ENCODE peak calls at places on chromosomes 11 and 22, in ten cellular contexts. One of them, this sample, is unnamed.

GRCh38 chr11:22192289-22192641 is 620 bp upstream of the ANO5 start:
- DNase-seq in heart right ventricle: peak
- DNase-seq in iris pigment epithelial cell: no peak
- DNase-seq in activated CD8-positive, alpha-beta T cell treated with anti-CD3 and anti-CD28 coated beads for 36 hours: no peak
- DNase-seq in CD8-positive, alpha-beta T cell: no peak
- DNase-seq in activated T-cell treated with anti-CD3 and anti-CD28 coated beads for 1 hour: no peak
- DNase-seq in stimulated activated CD8-positive, alpha-beta memory T cell treated with anti-CD3 and anti-CD28 coated beads, Interleukin-15, amount 100 ng/mL, for 1 hour: no peak
- DNase-seq in AML-193: no peak
- DNase-seq in posterior vena cava: peak
- DNase-seq in NCI-H774: no peak
- DNase-seq in this sample: no peak

GRCh38 chr22:21866821-21867527 is 471 bp downstream of the MAPK1 start:
- DNase-seq in heart right ventricle: peak
- DNase-seq in activated T-cell treated with anti-CD3 and anti-CD28 coated beads for 1 hour: no peak
- DNase-seq in AML-193: peak
- DNase-seq in activated CD8-positive, alpha-beta T cell treated with anti-CD3 and anti-CD28 coated beads for 36 hours: peak
- DNase-seq in stimulated activated CD8-positive, alpha-beta memory T cell treated with anti-CD3 and anti-CD28 coated beads, Interleukin-15, amount 100 ng/mL, for 1 hour: no peak
- DNase-seq in NCI-H774: no peak
- DNase-seq in posterior vena cava: no peak
- DNase-seq in CD8-positive, alpha-beta T cell: peak
- DNase-seq in iris pigment epithelial cell: peak
- DNase-seq in this sample: peak

GRCh38 chr11:61587541-61587941 is 6.7 kb upstream of the SYT7 start:
- DNase-seq in iris pigment epithelial cell: peak
- DNase-seq in stimulated activated CD8-positive, alpha-beta memory T cell treated with anti-CD3 and anti-CD28 coated beads, Interleukin-15, amount 100 ng/mL, for 1 hour: peak
- DNase-seq in AML-193: no peak
- DNase-seq in posterior vena cava: no peak
- DNase-seq in heart right ventricle: peak
- DNase-seq in activated CD8-positive, alpha-beta T cell treated with anti-CD3 and anti-CD28 coated beads for 36 hours: peak
- DNase-seq in NCI-H774: peak
- DNase-seq in CD8-positive, alpha-beta T cell: peak
- DNase-seq in activated T-cell treated with anti-CD3 and anti-CD28 coated beads for 1 hour: peak
- DNase-seq in this sample: peak

GRCh38 chr11:45382133-45382878 is 96.2 kb upstream of the SYT13 start:
- DNase-seq in NCI-H774: no peak
- DNase-seq in CD8-positive, alpha-beta T cell: no peak
- DNase-seq in stimulated activated CD8-positive, alpha-beta memory T cell treated with anti-CD3 and anti-CD28 coated beads, Interleukin-15, amount 100 ng/mL, for 1 hour: no peak
- DNase-seq in AML-193: no peak
- DNase-seq in iris pigment epithelial cell: no peak
- DNase-seq in activated CD8-positive, alpha-beta T cell treated with anti-CD3 and anti-CD28 coated beads for 36 hours: no peak
- DNase-seq in posterior vena cava: no peak
- DNase-seq in heart right ventricle: no peak
- DNase-seq in activated T-cell treated with anti-CD3 and anti-CD28 coated beads for 1 hour: no peak
- DNase-seq in this sample: no peak

GRCh38 chr11:114142646-114143045 is 83.1 kb downstream of the ZBTB16 start:
- DNase-seq in NCI-H774: no peak
- DNase-seq in activated T-cell treated with anti-CD3 and anti-CD28 coated beads for 1 hour: no peak
- DNase-seq in heart right ventricle: no peak
- DNase-seq in activated CD8-positive, alpha-beta T cell treated with anti-CD3 and anti-CD28 coated beads for 36 hours: no peak
- DNase-seq in CD8-positive, alpha-beta T cell: no peak
- DNase-seq in iris pigment epithelial cell: no peak
- DNase-seq in stimulated activated CD8-positive, alpha-beta memory T cell treated with anti-CD3 and anti-CD28 coated beads, Interleukin-15, amount 100 ng/mL, for 1 hour: no peak
- DNase-seq in AML-193: no peak
- DNase-seq in posterior vena cava: no peak
- DNase-seq in this sample: no peak

GRCh38 chr11:71266114-71266833 is 13.9 kb upstream of the SHANK2 start:
- DNase-seq in activated CD8-positive, alpha-beta T cell treated with anti-CD3 and anti-CD28 coated beads for 36 hours: no peak
- DNase-seq in activated T-cell treated with anti-CD3 and anti-CD28 coated beads for 1 hour: no peak
- DNase-seq in AML-193: no peak
- DNase-seq in NCI-H774: no peak
- DNase-seq in iris pigment epithelial cell: no peak
- DNase-seq in heart right ventricle: no peak
- DNase-seq in posterior vena cava: peak
- DNase-seq in CD8-positive, alpha-beta T cell: no peak
- DNase-seq in stimulated activated CD8-positive, alpha-beta memory T cell treated with anti-CD3 and anti-CD28 coated beads, Interleukin-15, amount 100 ng/mL, for 1 hour: no peak
- DNase-seq in this sample: no peak

GRCh38 chr11:116772443-116773202 is at the start of gene BUD13:
- DNase-seq in activated CD8-positive, alpha-beta T cell treated with anti-CD3 and anti-CD28 coated beads for 36 hours: peak
- DNase-seq in AML-193: peak
- DNase-seq in heart right ventricle: peak
- DNase-seq in posterior vena cava: peak
- DNase-seq in stimulated activated CD8-positive, alpha-beta memory T cell treated with anti-CD3 and anti-CD28 coated beads, Interleukin-15, amount 100 ng/mL, for 1 hour: peak
- DNase-seq in CD8-positive, alpha-beta T cell: peak
- DNase-seq in activated T-cell treated with anti-CD3 and anti-CD28 coated beads for 1 hour: peak
- DNase-seq in NCI-H774: peak
- DNase-seq in iris pigment epithelial cell: peak
- DNase-seq in this sample: peak

GRCh38 chr11:1756024-1756561 is 5.7 kb upstream of the IFITM10 start:
- DNase-seq in posterior vena cava: no peak
- DNase-seq in activated CD8-positive, alpha-beta T cell treated with anti-CD3 and anti-CD28 coated beads for 36 hours: no peak
- DNase-seq in CD8-positive, alpha-beta T cell: no peak
- DNase-seq in heart right ventricle: no peak
- DNase-seq in iris pigment epithelial cell: no peak
- DNase-seq in stimulated activated CD8-positive, alpha-beta memory T cell treated with anti-CD3 and anti-CD28 coated beads, Interleukin-15, amount 100 ng/mL, for 1 hour: no peak
- DNase-seq in NCI-H774: no peak
- DNase-seq in AML-193: no peak
- DNase-seq in activated T-cell treated with anti-CD3 and anti-CD28 coated beads for 1 hour: no peak
- DNase-seq in this sample: no peak

GRCh38 chr11:27210509-27210908 is 152.5 kb downstream of the CCDC34 start:
- DNase-seq in activated CD8-positive, alpha-beta T cell treated with anti-CD3 and anti-CD28 coated beads for 36 hours: no peak
- DNase-seq in stimulated activated CD8-positive, alpha-beta memory T cell treated with anti-CD3 and anti-CD28 coated beads, Interleukin-15, amount 100 ng/mL, for 1 hour: no peak
- DNase-seq in activated T-cell treated with anti-CD3 and anti-CD28 coated beads for 1 hour: no peak
- DNase-seq in iris pigment epithelial cell: no peak
- DNase-seq in heart right ventricle: no peak
- DNase-seq in CD8-positive, alpha-beta T cell: no peak
- DNase-seq in posterior vena cava: no peak
- DNase-seq in NCI-H774: peak
- DNase-seq in AML-193: no peak
- DNase-seq in this sample: no peak

GRCh38 chr11:113538801-113539200 is 63.6 kb upstream of the DRD2 start:
- DNase-seq in iris pigment epithelial cell: no peak
- DNase-seq in CD8-positive, alpha-beta T cell: no peak
- DNase-seq in activated CD8-positive, alpha-beta T cell treated with anti-CD3 and anti-CD28 coated beads for 36 hours: no peak
- DNase-seq in heart right ventricle: no peak
- DNase-seq in AML-193: no peak
- DNase-seq in NCI-H774: no peak
- DNase-seq in activated T-cell treated with anti-CD3 and anti-CD28 coated beads for 1 hour: no peak
- DNase-seq in posterior vena cava: no peak
- DNase-seq in stimulated activated CD8-positive, alpha-beta memory T cell treated with anti-CD3 and anti-CD28 coated beads, Interleukin-15, amount 100 ng/mL, for 1 hour: no peak
- DNase-seq in this sample: no peak

GRCh38 chr22:29689872-29690213 is 30.0 kb upstream of the CABP7 start:
- DNase-seq in iris pigment epithelial cell: peak
- DNase-seq in heart right ventricle: peak
- DNase-seq in stimulated activated CD8-positive, alpha-beta memory T cell treated with anti-CD3 and anti-CD28 coated beads, Interleukin-15, amount 100 ng/mL, for 1 hour: no peak
- DNase-seq in NCI-H774: no peak
- DNase-seq in CD8-positive, alpha-beta T cell: no peak
- DNase-seq in posterior vena cava: peak
- DNase-seq in activated T-cell treated with anti-CD3 and anti-CD28 coated beads for 1 hour: peak
- DNase-seq in activated CD8-positive, alpha-beta T cell treated with anti-CD3 and anti-CD28 coated beads for 36 hours: peak
- DNase-seq in AML-193: peak
- DNase-seq in this sample: no peak

GRCh38 chr22:41184679-41185078 is 20.4 kb upstream of the L3MBTL2 start:
- DNase-seq in activated CD8-positive, alpha-beta T cell treated with anti-CD3 and anti-CD28 coated beads for 36 hours: no peak
- DNase-seq in stimulated activated CD8-positive, alpha-beta memory T cell treated with anti-CD3 and anti-CD28 coated beads, Interleukin-15, amount 100 ng/mL, for 1 hour: no peak
- DNase-seq in iris pigment epithelial cell: no peak
- DNase-seq in CD8-positive, alpha-beta T cell: no peak
- DNase-seq in activated T-cell treated with anti-CD3 and anti-CD28 coated beads for 1 hour: no peak
- DNase-seq in heart right ventricle: no peak
- DNase-seq in NCI-H774: no peak
- DNase-seq in posterior vena cava: no peak
- DNase-seq in AML-193: no peak
- DNase-seq in this sample: no peak

GRCh38 chr11:132114185-132114584 is 743.8 kb downstream of the NTM start:
- DNase-seq in CD8-positive, alpha-beta T cell: no peak
- DNase-seq in AML-193: peak
- DNase-seq in activated T-cell treated with anti-CD3 and anti-CD28 coated beads for 1 hour: no peak
- DNase-seq in activated CD8-positive, alpha-beta T cell treated with anti-CD3 and anti-CD28 coated beads for 36 hours: peak
- DNase-seq in stimulated activated CD8-positive, alpha-beta memory T cell treated with anti-CD3 and anti-CD28 coated beads, Interleukin-15, amount 100 ng/mL, for 1 hour: no peak
- DNase-seq in iris pigment epithelial cell: no peak
- DNase-seq in NCI-H774: peak
- DNase-seq in posterior vena cava: no peak
- DNase-seq in heart right ventricle: peak
- DNase-seq in this sample: no peak

GRCh38 chr11:83836883-83837654 is 550.9 kb upstream of the CCDC90B start:
- DNase-seq in NCI-H774: peak
- DNase-seq in activated CD8-positive, alpha-beta T cell treated with anti-CD3 and anti-CD28 coated beads for 36 hours: peak
- DNase-seq in posterior vena cava: no peak
- DNase-seq in heart right ventricle: peak
- DNase-seq in AML-193: peak
- DNase-seq in activated T-cell treated with anti-CD3 and anti-CD28 coated beads for 1 hour: no peak
- DNase-seq in stimulated activated CD8-positive, alpha-beta memory T cell treated with anti-CD3 and anti-CD28 coated beads, Interleukin-15, amount 100 ng/mL, for 1 hour: no peak
- DNase-seq in iris pigment epithelial cell: peak
- DNase-seq in CD8-positive, alpha-beta T cell: no peak
- DNase-seq in this sample: no peak

GRCh38 chr22:32531228-32531627 is 56.6 kb downstream of the FBXO7 start:
- DNase-seq in activated CD8-positive, alpha-beta T cell treated with anti-CD3 and anti-CD28 coated beads for 36 hours: no peak
- DNase-seq in posterior vena cava: peak
- DNase-seq in iris pigment epithelial cell: no peak
- DNase-seq in stimulated activated CD8-positive, alpha-beta memory T cell treated with anti-CD3 and anti-CD28 coated beads, Interleukin-15, amount 100 ng/mL, for 1 hour: no peak
- DNase-seq in AML-193: no peak
- DNase-seq in NCI-H774: no peak
- DNase-seq in heart right ventricle: peak
- DNase-seq in activated T-cell treated with anti-CD3 and anti-CD28 coated beads for 1 hour: no peak
- DNase-seq in CD8-positive, alpha-beta T cell: no peak
- DNase-seq in this sample: no peak

GRCh38 chr11:2838091-2838490 is 47.5 kb downstream of the CDKN1C start:
- DNase-seq in iris pigment epithelial cell: no peak
- DNase-seq in posterior vena cava: no peak
- DNase-seq in heart right ventricle: no peak
- DNase-seq in stimulated activated CD8-positive, alpha-beta memory T cell treated with anti-CD3 and anti-CD28 coated beads, Interleukin-15, amount 100 ng/mL, for 1 hour: no peak
- DNase-seq in activated CD8-positive, alpha-beta T cell treated with anti-CD3 and anti-CD28 coated beads for 36 hours: no peak
- DNase-seq in CD8-positive, alpha-beta T cell: no peak
- DNase-seq in NCI-H774: no peak
- DNase-seq in AML-193: no peak
- DNase-seq in activated T-cell treated with anti-CD3 and anti-CD28 coated beads for 1 hour: no peak
- DNase-seq in this sample: peak

GRCh38 chr11:120549346-120549745 is 37.8 kb downstream of the GRIK4 start:
- DNase-seq in NCI-H774: no peak
- DNase-seq in activated T-cell treated with anti-CD3 and anti-CD28 coated beads for 1 hour: no peak
- DNase-seq in heart right ventricle: no peak
- DNase-seq in posterior vena cava: no peak
- DNase-seq in stimulated activated CD8-positive, alpha-beta memory T cell treated with anti-CD3 and anti-CD28 coated beads, Interleukin-15, amount 100 ng/mL, for 1 hour: no peak
- DNase-seq in activated CD8-positive, alpha-beta T cell treated with anti-CD3 and anti-CD28 coated beads for 36 hours: no peak
- DNase-seq in AML-193: no peak
- DNase-seq in CD8-positive, alpha-beta T cell: no peak
- DNase-seq in iris pigment epithelial cell: no peak
- DNase-seq in this sample: no peak

GRCh38 chr22:47333625-47334024 is 571.2 kb downstream of the TBC1D22A start:
- DNase-seq in AML-193: no peak
- DNase-seq in activated T-cell treated with anti-CD3 and anti-CD28 coated beads for 1 hour: no peak
- DNase-seq in CD8-positive, alpha-beta T cell: no peak
- DNase-seq in stimulated activated CD8-positive, alpha-beta memory T cell treated with anti-CD3 and anti-CD28 coated beads, Interleukin-15, amount 100 ng/mL, for 1 hour: no peak
- DNase-seq in NCI-H774: peak
- DNase-seq in posterior vena cava: no peak
- DNase-seq in iris pigment epithelial cell: peak
- DNase-seq in heart right ventricle: no peak
- DNase-seq in activated CD8-positive, alpha-beta T cell treated with anti-CD3 and anti-CD28 coated beads for 36 hours: no peak
- DNase-seq in this sample: no peak

GRCh38 chr11:26780686-26781085 is 58.8 kb upstream of the SLC5A12 start:
- DNase-seq in posterior vena cava: no peak
- DNase-seq in activated T-cell treated with anti-CD3 and anti-CD28 coated beads for 1 hour: no peak
- DNase-seq in heart right ventricle: no peak
- DNase-seq in iris pigment epithelial cell: peak
- DNase-seq in stimulated activated CD8-positive, alpha-beta memory T cell treated with anti-CD3 and anti-CD28 coated beads, Interleukin-15, amount 100 ng/mL, for 1 hour: no peak
- DNase-seq in NCI-H774: no peak
- DNase-seq in CD8-positive, alpha-beta T cell: no peak
- DNase-seq in AML-193: no peak
- DNase-seq in activated CD8-positive, alpha-beta T cell treated with anti-CD3 and anti-CD28 coated beads for 36 hours: no peak
- DNase-seq in this sample: no peak

GRCh38 chr11:17714356-17714854 is 5.0 kb upstream of the MYOD1 start:
- DNase-seq in NCI-H774: no peak
- DNase-seq in heart right ventricle: peak
- DNase-seq in posterior vena cava: no peak
- DNase-seq in AML-193: no peak
- DNase-seq in activated CD8-positive, alpha-beta T cell treated with anti-CD3 and anti-CD28 coated beads for 36 hours: no peak
- DNase-seq in CD8-positive, alpha-beta T cell: no peak
- DNase-seq in iris pigment epithelial cell: no peak
- DNase-seq in stimulated activated CD8-positive, alpha-beta memory T cell treated with anti-CD3 and anti-CD28 coated beads, Interleukin-15, amount 100 ng/mL, for 1 hour: no peak
- DNase-seq in activated T-cell treated with anti-CD3 and anti-CD28 coated beads for 1 hour: no peak
- DNase-seq in this sample: no peak

GRCh38 chr11:1148752-1149180 is 9.0 kb upstream of the MUC5AC start:
- DNase-seq in iris pigment epithelial cell: no peak
- DNase-seq in posterior vena cava: peak
- DNase-seq in activated T-cell treated with anti-CD3 and anti-CD28 coated beads for 1 hour: no peak
- DNase-seq in stimulated activated CD8-positive, alpha-beta memory T cell treated with anti-CD3 and anti-CD28 coated beads, Interleukin-15, amount 100 ng/mL, for 1 hour: no peak
- DNase-seq in CD8-positive, alpha-beta T cell: no peak
- DNase-seq in NCI-H774: no peak
- DNase-seq in heart right ventricle: no peak
- DNase-seq in AML-193: no peak
- DNase-seq in activated CD8-positive, alpha-beta T cell treated with anti-CD3 and anti-CD28 coated beads for 36 hours: no peak
- DNase-seq in this sample: no peak

GRCh38 chr11:63535734-63536133 is 874 bp upstream of the PLAAT4 start:
- DNase-seq in activated T-cell treated with anti-CD3 and anti-CD28 coated beads for 1 hour: no peak
- DNase-seq in posterior vena cava: no peak
- DNase-seq in NCI-H774: no peak
- DNase-seq in CD8-positive, alpha-beta T cell: peak
- DNase-seq in heart right ventricle: no peak
- DNase-seq in stimulated activated CD8-positive, alpha-beta memory T cell treated with anti-CD3 and anti-CD28 coated beads, Interleukin-15, amount 100 ng/mL, for 1 hour: no peak
- DNase-seq in AML-193: no peak
- DNase-seq in activated CD8-positive, alpha-beta T cell treated with anti-CD3 and anti-CD28 coated beads for 36 hours: peak
- DNase-seq in iris pigment epithelial cell: no peak
- DNase-seq in this sample: no peak

This sample was measured in CD4-positive, alpha-beta memory T cell.